ENCODE peak calls at places on chromosomes 6 and 20, in five cellular contexts. A, E, M, P and Q are unnamed samples.

GRCh38 chr20:8073024-8073832 is 53.7 kb upstream of the TMX4 start:
- DNase-seq in A (no peak), E (no peak), M (no peak), P (no peak), Q (peak)

GRCh38 chr20:57654363-57654997 is 34.3 kb upstream of the ZBP1 start:
- DNase-seq in A (peak), E (peak), M (peak), P (peak), Q (peak)

GRCh38 chr6:142474446-142475289 is 172.9 kb downstream of the ADGRG6 start:
- DNase-seq in A (no peak), E (no peak), M (no peak), P (no peak), Q (peak)

GRCh38 chr6:149750136-149750609 is 632 bp downstream of the PCMT1 start:
- DNase-seq in A (peak), E (peak), M (no peak), P (peak), Q (peak)

GRCh38 chr20:23449400-23449799 is 3.3 kb downstream of the CST11 start:
- DNase-seq in A (no peak), E (no peak), M (no peak), P (no peak), Q (no peak)

GRCh38 chr20:21156266-21156665 is 30.4 kb downstream of the KIZ start:
- DNase-seq in A (no peak), E (no peak), M (no peak), P (no peak), Q (peak)

GRCh38 chr20:53124075-53124532 is 151.9 kb downstream of the TSHZ2 start:
- DNase-seq in A (no peak), E (no peak), M (no peak), P (no peak), Q (no peak)

GRCh38 chr20:33282196-33282934 is 649 bp upstream of the BPIFB1 start:
- DNase-seq in A (no peak), E (no peak), M (no peak), P (no peak), Q (no peak)

GRCh38 chr6:87282743-87283142 is 39.6 kb upstream of the SMIM8 start:
- DNase-seq in A (no peak), E (no peak), M (no peak), P (no peak), Q (no peak)

GRCh38 chr20:61808497-61808896 is 257.2 kb downstream of the TAF4 start:
- DNase-seq in A (no peak), E (no peak), M (no peak), P (no peak), Q (no peak)

GRCh38 chr20:62642666-62643520 is 590 bp downstream of the SLCO4A1 start:
- DNase-seq in A (peak), E (peak), M (no peak), P (peak), Q (peak)

GRCh38 chr6:10586302-10586701 is 65.2 kb downstream of the GCNT2 start:
- DNase-seq in A (no peak), E (no peak), M (no peak), P (no peak), Q (no peak)

GRCh38 chr6:53107091-53107490 is 41.5 kb downstream of the GCM1 start:
- DNase-seq in A (no peak), E (no peak), M (no peak), P (no peak), Q (peak)

GRCh38 chr6:48016027-48016755 is 94.8 kb downstream of the PTCHD4 start:
- DNase-seq in A (no peak), E (no peak), M (no peak), P (no peak), Q (no peak)

GRCh38 chr20:58518896-58519593 is 3.8 kb upstream of the APCDD1L start:
- DNase-seq in A (no peak), E (no peak), M (no peak), P (no peak), Q (no peak)

GRCh38 chr20:63292292-63292701 is 689 bp upstream of the COL20A1 start:
- DNase-seq in A (no peak), E (no peak), M (no peak), P (no peak), Q (no peak)

GRCh38 chr20:32807706-32808105 is 12.0 kb upstream of the MAPRE1 start:
- DNase-seq in A (no peak), E (no peak), M (no peak), P (no peak), Q (no peak)